ENCODE peak calls at places on chromosome 19, in eight cellular contexts. L is neural progenitor cell, N is GM23248, X is cardiac muscle cell, R is breast epithelium, B is tibial artery, G is tibial nerve, J is upper lobe of right lung. W is an unnamed sample.

GRCh38 chr19:35717665-35718344 is at the start of gene KMT2B:
- DNase-seq in L (peak; percentile 99), N (no peak), X (peak; percentile 97), R (no peak), B (no peak), G (peak; percentile 70), J (no peak), W (no peak)

GRCh38 chr19:40165362-40165937 is 25.8 kb upstream of the MAP3K10 start:
- DNase-seq in L (peak; percentile 83), N (peak; percentile 67), X (peak; percentile 56), R (no peak), B (no peak), G (peak; percentile 33), J (peak; percentile 75), W (peak; percentile 56)

GRCh38 chr19:58466760-58467589 is at the start of gene ZNF324:
- DNase-seq in L (peak; percentile 100), N (peak; percentile 100), X (peak; percentile 100), R (peak; percentile 98), B (peak; percentile 98), G (peak; percentile 98), J (peak; percentile 99), W (peak; percentile 99)

GRCh38 chr19:17357078-17357666 is 19.8 kb downstream of the GTPBP3 start:
- DNase-seq in L (no peak), N (no peak), X (no peak), R (no peak), B (no peak), G (no peak), J (no peak), W (no peak)

GRCh38 chr19:4829001-4829712 is 2.4 kb downstream of the TICAM1 start:
- DNase-seq in L (no peak), N (no peak), X (no peak), R (no peak), B (no peak), G (no peak), J (no peak), W (no peak)

GRCh38 chr19:3262362-3262761 is 37.9 kb downstream of the CELF5 start:
- DNase-seq in L (no peak), N (no peak), X (no peak), R (no peak), B (no peak), G (no peak), J (no peak), W (no peak)

GRCh38 chr19:39031368-39032163 is 783 bp downstream of the FBXO27 start:
- DNase-seq in L (peak; percentile 99), N (peak; percentile 73), X (peak; percentile 99), R (peak; percentile 93), B (peak; percentile 86), G (peak; percentile 56), J (peak; percentile 98), W (peak; percentile 96)

GRCh38 chr19:4297901-4298771 is 4.1 kb downstream of the TMIGD2 start:
- DNase-seq in L (peak; percentile 19), N (no peak), X (no peak), R (no peak), B (no peak), G (no peak), J (no peak), W (no peak)

GRCh38 chr19:39172700-39173501 is 23.9 kb upstream of the NCCRP1 start:
- DNase-seq in L (no peak), N (no peak), X (no peak), R (no peak), B (no peak), G (no peak), J (no peak), W (no peak)

GRCh38 chr19:4717191-4717965 is 6.3 kb downstream of the DPP9 start:
- DNase-seq in L (no peak), N (no peak), X (no peak), R (no peak), B (no peak), G (peak; percentile 53), J (peak; percentile 82), W (peak; percentile 78)

GRCh38 chr19:14150770-14151661 is 14.6 kb upstream of the ASF1B start:
- DNase-seq in L (no peak), N (no peak), X (no peak), R (no peak), B (no peak), G (no peak), J (no peak), W (no peak)

GRCh38 chr19:43455321-43456113 is 9.9 kb downstream of the LYPD3 start:
- DNase-seq in L (no peak), N (no peak), X (no peak), R (no peak), B (no peak), G (no peak), J (no peak), W (no peak)

GRCh38 chr19:33403221-33403972 is 29.9 kb downstream of the CEBPG start:
- DNase-seq in L (no peak), N (no peak), X (no peak), R (no peak), B (peak; percentile 60), G (no peak), J (peak; percentile 82), W (peak; percentile 71)

GRCh38 chr19:55173717-55174409 is 6.2 kb downstream of the SYT5 start:
- DNase-seq in L (peak; percentile 89), N (peak; percentile 90), X (peak; percentile 50), R (no peak), B (no peak), G (no peak), J (peak; percentile 74), W (no peak)

GRCh38 chr19:35899547-35900214 is 659 bp downstream of the NFKBID start:
- DNase-seq in L (peak; percentile 67), N (peak; percentile 94), X (peak; percentile 80), R (peak; percentile 63), B (peak; percentile 86), G (peak; percentile 65), J (peak; percentile 93), W (peak; percentile 93)

GRCh38 chr19:50328257-50329145 is 676 bp downstream of the KCNC3 start:
- DNase-seq in L (peak; percentile 55), N (peak; percentile 55), X (peak; percentile 48), R (no peak), B (no peak), G (no peak), J (peak; percentile 79), W (peak; percentile 72)

GRCh38 chr19:45368737-45369340 is 1.5 kb downstream of the ERCC2 start:
- DNase-seq in L (peak; percentile 26), N (no peak), X (no peak), R (no peak), B (no peak), G (no peak), J (no peak), W (no peak)

GRCh38 chr19:55116232-55117062 is 990 bp downstream of the PPP1R12C start:
- DNase-seq in L (peak; percentile 50), N (peak; percentile 89), X (no peak), R (peak; percentile 44), B (peak; percentile 84), G (peak; percentile 67), J (no peak), W (peak; percentile 76)

GRCh38 chr19:44602071-44602470 is 11.3 kb upstream of the IGSF23 start:
- DNase-seq in L (no peak), N (no peak), X (no peak), R (no peak), B (no peak), G (no peak), J (no peak), W (no peak)

DNA sequence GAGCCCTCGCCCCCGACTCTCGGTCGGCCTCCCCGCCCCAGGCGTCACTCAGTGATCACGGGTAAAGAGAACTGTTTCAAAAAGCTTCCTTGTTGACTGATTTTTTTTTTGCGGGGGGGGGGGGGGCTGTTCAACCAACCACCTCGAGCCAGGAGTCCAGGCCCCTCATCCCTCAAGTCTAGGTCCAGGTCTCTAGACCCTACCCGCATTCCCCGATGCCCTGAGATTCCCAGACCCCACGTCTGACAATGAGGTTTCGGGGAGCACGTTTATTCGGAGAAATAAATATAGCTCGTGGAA is 4.3 kb downstream of the HRC start:
- DNase-seq in L (no peak), N (no peak), X (no peak), R (no peak), B (no peak), G (no peak), J (no peak), W (no peak)
- H3K4me1 ChIP-seq in L (peaks cover 24% of the 10 kb centered on the region), N (no peaks in the 10 kb centered on the region), X (peaks cover 20% of the 10 kb centered on the region), R (peaks cover 7% of the 10 kb centered on the region), B (no peaks in the 10 kb centered on the region), G (peaks cover 49% of the 10 kb centered on the region), J (peaks cover 19% of the 10 kb centered on the region), W (peaks cover 51% of the 10 kb centered on the region)

GRCh38 chr19:2171349-2172145 is 7.8 kb downstream of the DOT1L start:
- DNase-seq in L (peak; percentile 45), N (no peak), X (peak; percentile 71), R (no peak), B (no peak), G (no peak), J (no peak), W (peak; percentile 60)
- H3K4me1 ChIP-seq in L (peaks cover 33% of the 10 kb centered on the region), N (peaks cover 43% of the 10 kb centered on the region), X (peaks cover 73% of the 10 kb centered on the region), R (peaks cover 11% of the 10 kb centered on the region), B (peaks cover 6% of the 10 kb centered on the region), G (peaks cover 83% of the 10 kb centered on the region), J (peaks cover 60% of the 10 kb centered on the region), W (peaks cover 77% of the 10 kb centered on the region)

GRCh38 chr19:6221878-6222746 is 57.7 kb downstream of the MLLT1 start:
- DNase-seq in L (no peak), N (no peak), X (no peak), R (no peak), B (no peak), G (no peak), J (no peak), W (peak; percentile 45)

GRCh38 chr19:6221220-6221877 is 58.4 kb downstream of the MLLT1 start:
- DNase-seq in L (no peak), N (no peak), X (no peak), R (no peak), B (peak; percentile 65), G (no peak), J (no peak), W (no peak)

GRCh38 chr19:6219147-6219525 is 60.6 kb downstream of the MLLT1 start:
- DNase-seq in L (no peak), N (no peak), X (no peak), R (no peak), B (peak; percentile 65), G (no peak), J (no peak), W (no peak)

GRCh38 chr19:6219592-6220290 is 60.0 kb downstream of the MLLT1 start:
- DNase-seq in L (no peak), N (peak; percentile 14), X (no peak), R (no peak), B (no peak), G (no peak), J (no peak), W (no peak)

GRCh38 chr19:6220385-6221191 is 59.2 kb downstream of the MLLT1 start:
- DNase-seq in L (no peak), N (peak; percentile 94), X (no peak), R (peak; percentile 72), B (peak; percentile 86), G (peak; percentile 66), J (no peak), W (no peak)
- H3K4me1 ChIP-seq in L (peaks cover 19% of the 10 kb centered on the region), N (peaks cover 25% of the 10 kb centered on the region), X (peaks cover 27% of the 10 kb centered on the region), R (peaks cover 3% of the 10 kb centered on the region), B (peaks cover 4% of the 10 kb centered on the region), G (peaks cover 78% of the 10 kb centered on the region), J (peaks cover 41% of the 10 kb centered on the region), W (peaks cover 64% of the 10 kb centered on the region)

DNA sequence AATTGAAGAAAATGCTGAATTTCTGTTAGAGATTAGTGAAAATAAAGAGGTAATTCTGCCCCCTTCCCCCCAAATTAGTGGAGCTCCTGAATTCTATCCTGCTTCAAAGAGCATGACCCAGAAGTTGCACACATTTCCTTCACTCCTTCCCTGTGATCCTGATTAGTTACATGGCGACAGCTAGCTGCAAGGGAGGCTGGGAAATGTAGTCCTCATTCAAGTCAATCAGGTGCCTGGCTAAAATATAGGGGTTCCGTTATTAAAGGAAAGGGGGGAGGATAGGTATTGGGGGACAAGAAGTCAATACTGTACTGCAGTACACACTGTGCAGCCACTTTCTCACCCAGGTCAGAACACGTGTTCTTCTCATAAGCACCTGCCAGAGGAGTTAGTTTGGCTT is 65.8 kb downstream of the SIPA1L3 start:
- DNase-seq in L (no peak), N (no peak), X (no peak), R (no peak), B (no peak), G (no peak), J (no peak), W (no peak)
- H3K4me1 ChIP-seq in L (peaks cover 5% of the 10 kb centered on the region), N (no peaks in the 10 kb centered on the region), X (no peaks in the 10 kb centered on the region), R (no peaks in the 10 kb centered on the region), B (no peaks in the 10 kb centered on the region), G (no peaks in the 10 kb centered on the region), J (no peaks in the 10 kb centered on the region), W (no peaks in the 10 kb centered on the region)